ENCODE peak calls at places on chromosomes 11 and 22, in five cellular contexts. One of them, this sample, is unnamed.

GRCh38 chr22:29129644-29130201 is 56.9 kb downstream of the KREMEN1 start:
- DNase-seq in A549: no peak
- DNase-seq in MM.1S: no peak
- DNase-seq in neural progenitor cell: no peak
- DNase-seq in lung: no peak
- DNase-seq in this sample: no peak

GRCh38 chr11:2892215-2893020 is 6.8 kb upstream of the CDKN1C start:
- DNase-seq in lung: peak
- DNase-seq in MM.1S: peak
- DNase-seq in neural progenitor cell: peak
- DNase-seq in A549: peak
- DNase-seq in this sample: peak

GRCh38 chr22:27876684-27877083 is 42.4 kb downstream of the PITPNB start:
- DNase-seq in MM.1S: no peak
- DNase-seq in lung: no peak
- DNase-seq in neural progenitor cell: peak
- DNase-seq in A549: no peak
- DNase-seq in this sample: no peak

GRCh38 chr11:59614277-59615131 is 1.1 kb downstream of the OSBP start:
- DNase-seq in lung: no peak
- DNase-seq in neural progenitor cell: no peak
- DNase-seq in MM.1S: no peak
- DNase-seq in A549: peak
- DNase-seq in this sample: peak

GRCh38 chr11:117930668-117931330 is 1.6 kb upstream of the TMPRSS13 start:
- DNase-seq in neural progenitor cell: no peak
- DNase-seq in MM.1S: no peak
- DNase-seq in A549: no peak
- DNase-seq in lung: no peak
- DNase-seq in this sample: peak

GRCh38 chr11:26572770-26573402 is 823 bp upstream of the MUC15 start:
- DNase-seq in MM.1S: no peak
- DNase-seq in A549: no peak
- DNase-seq in neural progenitor cell: peak
- DNase-seq in lung: no peak
- DNase-seq in this sample: no peak

GRCh38 chr22:24806663-24807001 is 621 bp downstream of the SGSM1 start:
- DNase-seq in lung: no peak
- DNase-seq in MM.1S: no peak
- DNase-seq in neural progenitor cell: peak
- DNase-seq in A549: no peak
- DNase-seq in this sample: no peak

GRCh38 chr22:46390652-46391301 is 55.3 kb downstream of the TRMU start:
- DNase-seq in MM.1S: no peak
- DNase-seq in A549: no peak
- DNase-seq in neural progenitor cell: peak
- DNase-seq in lung: peak
- DNase-seq in this sample: no peak

GRCh38 chr11:8333431-8334401 is 70.0 kb upstream of the LMO1 start:
- DNase-seq in MM.1S: no peak
- DNase-seq in lung: no peak
- DNase-seq in neural progenitor cell: peak
- DNase-seq in A549: peak
- DNase-seq in this sample: no peak

GRCh38 chr11:78929092-78929905 is 354.6 kb upstream of the NARS2 start:
- DNase-seq in lung: no peak
- DNase-seq in MM.1S: no peak
- DNase-seq in A549: no peak
- DNase-seq in neural progenitor cell: peak
- DNase-seq in this sample: no peak

GRCh38 chr11:18259259-18259658 is 6.8 kb upstream of the SAA1 start:
- DNase-seq in neural progenitor cell: no peak
- DNase-seq in lung: no peak
- DNase-seq in MM.1S: no peak
- DNase-seq in A549: no peak
- DNase-seq in this sample: no peak

GRCh38 chr11:559020-559620 is 1.4 kb downstream of the LMNTD2 start:
- DNase-seq in A549: no peak
- DNase-seq in MM.1S: peak
- DNase-seq in lung: no peak
- DNase-seq in neural progenitor cell: no peak
- DNase-seq in this sample: peak

GRCh38 chr11:72223615-72224586 is 666 bp upstream of the INPPL1 start:
- DNase-seq in A549: peak
- DNase-seq in lung: peak
- DNase-seq in neural progenitor cell: peak
- DNase-seq in MM.1S: peak
- DNase-seq in this sample: peak

GRCh38 chr11:8036002-8036802 is 44.8 kb upstream of the TUB start:
- DNase-seq in neural progenitor cell: no peak
- DNase-seq in A549: no peak
- DNase-seq in lung: peak
- DNase-seq in MM.1S: no peak
- DNase-seq in this sample: no peak

GRCh38 chr11:130454495-130455262 is 6.2 kb downstream of the ADAMTS15 start:
- DNase-seq in neural progenitor cell: no peak
- DNase-seq in A549: no peak
- DNase-seq in lung: no peak
- DNase-seq in MM.1S: no peak
- DNase-seq in this sample: no peak

GRCh38 chr11:132639986-132640385 is 892.3 kb downstream of the OPCML start:
- DNase-seq in lung: no peak
- DNase-seq in neural progenitor cell: no peak
- DNase-seq in MM.1S: no peak
- DNase-seq in A549: no peak
- DNase-seq in this sample: no peak

GRCh38 chr11:115892016-115892415 is 387.8 kb upstream of the CADM1 start:
- DNase-seq in A549: no peak
- DNase-seq in neural progenitor cell: no peak
- DNase-seq in lung: no peak
- DNase-seq in MM.1S: no peak
- DNase-seq in this sample: no peak

GRCh38 chr11:121841487-121842167 is 274.4 kb downstream of the BLID start:
- DNase-seq in A549: no peak
- DNase-seq in lung: no peak
- DNase-seq in MM.1S: no peak
- DNase-seq in neural progenitor cell: peak
- DNase-seq in this sample: no peak

GRCh38 chr11:86464509-86465221 is 90.0 kb downstream of the CCDC81 start:
- DNase-seq in A549: no peak
- DNase-seq in MM.1S: no peak
- DNase-seq in lung: no peak
- DNase-seq in neural progenitor cell: no peak
- DNase-seq in this sample: no peak

GRCh38 chr11:78940500-78941225 is 366.0 kb upstream of the NARS2 start:
- DNase-seq in lung: no peak
- DNase-seq in neural progenitor cell: peak
- DNase-seq in MM.1S: no peak
- DNase-seq in A549: no peak
- DNase-seq in this sample: no peak

DNA sequence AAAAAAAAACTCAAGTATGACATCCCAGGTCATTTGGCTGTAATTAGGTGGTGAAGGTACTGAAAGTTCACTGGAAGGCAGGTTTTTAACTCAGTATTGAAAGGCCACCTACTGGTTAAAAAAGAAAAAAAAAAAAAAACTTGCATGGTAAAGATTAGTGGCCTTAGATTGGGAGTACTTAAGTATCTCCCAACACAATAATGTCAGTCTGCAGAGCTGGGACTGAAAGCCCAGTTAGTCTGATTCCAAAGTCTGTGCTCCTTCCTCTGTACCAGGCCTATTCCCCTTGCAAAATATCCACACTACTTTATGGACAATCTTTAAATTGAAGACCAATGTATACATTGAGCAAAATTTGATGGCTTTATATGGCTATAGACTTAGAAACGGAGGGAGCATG is 85.5 kb downstream of the NOX4 start:
- DNase-seq in neural progenitor cell: peak
- DNase-seq in A549: peak
- DNase-seq in MM.1S: peak
- DNase-seq in lung: no peak
- DNase-seq in this sample: no peak
- TF ChIP-seq CTCF in neural progenitor cell: peak
- TF ChIP-seq CTCF in A549: no peak
- TF ChIP-seq CTCF in MM.1S: no peak
- TF ChIP-seq CTCF in lung: no peak
- TF ChIP-seq CTCF in this sample: peak

GRCh38 chr22:32828150-32828549 is 26.6 kb downstream of the TIMP3 start:
- DNase-seq in A549: no peak
- DNase-seq in neural progenitor cell: no peak
- DNase-seq in MM.1S: no peak
- DNase-seq in lung: peak
- DNase-seq in this sample: no peak
- H3K27ac ChIP-seq in A549: no peak
- H3K27ac ChIP-seq in neural progenitor cell: no peak
- H3K27ac ChIP-seq in MM.1S: no peak
- H3K27ac ChIP-seq in lung: peak
- H3K27ac ChIP-seq in this sample: no peak

GRCh38 chr22:17213976-17214375 is 5.3 kb downstream of the ADA2 start:
- DNase-seq in lung: peak
- DNase-seq in MM.1S: peak
- DNase-seq in neural progenitor cell: peak
- DNase-seq in A549: peak
- DNase-seq in this sample: peak
- TF ChIP-seq CTCF in lung: no peak
- TF ChIP-seq CTCF in MM.1S: peak
- TF ChIP-seq CTCF in neural progenitor cell: peak
- TF ChIP-seq CTCF in A549: no peak
- TF ChIP-seq CTCF in this sample: peak

GRCh38 chr22:44485494-44485893 is 12.5 kb downstream of the RTL6 start:
- DNase-seq in MM.1S: no peak
- DNase-seq in lung: no peak
- DNase-seq in A549: no peak
- DNase-seq in neural progenitor cell: no peak
- DNase-seq in this sample: no peak
- H3K27ac ChIP-seq in MM.1S: no peak
- H3K27ac ChIP-seq in lung: no peak
- H3K27ac ChIP-seq in A549: no peak
- H3K27ac ChIP-seq in neural progenitor cell: no peak
- H3K27ac ChIP-seq in this sample: no peak

GRCh38 chr11:69113226-69113625 is 42.5 kb upstream of the SMIM38 start:
- DNase-seq in neural progenitor cell: no peak
- DNase-seq in A549: no peak
- DNase-seq in lung: no peak
- DNase-seq in MM.1S: no peak
- DNase-seq in this sample: no peak
- TF ChIP-seq CTCF in neural progenitor cell: no peak
- TF ChIP-seq CTCF in A549: no peak
- TF ChIP-seq CTCF in lung: no peak
- TF ChIP-seq CTCF in MM.1S: no peak
- TF ChIP-seq CTCF in this sample: no peak